ENCODE peak calls at places on chromosomes 16 and 17, in four cellular contexts. One of them, this sample, is unnamed.
A peak's percentile ranks its signal among the peaks of the same experiment; 100 is the strongest.

GRCh38 chr17:57666946-57667345 is 78.2 kb downstream of the CCDC182 start:
- DNase-seq in IMR-90: no peak
- DNase-seq in stimulated activated CD8-positive, alpha-beta memory T cell treated with anti-CD3 and anti-CD28 coated beads, Interleukin-2, amount 100 ng/mL, for 1 hour: no peak
- DNase-seq in fibroblast of mammary gland: no peak
- DNase-seq in this sample: no peak

GRCh38 chr17:6546069-6546718 is 10.2 kb downstream of the PITPNM3 start:
- DNase-seq in stimulated activated CD8-positive, alpha-beta memory T cell treated with anti-CD3 and anti-CD28 coated beads, Interleukin-2, amount 100 ng/mL, for 1 hour: no peak
- DNase-seq in IMR-90: peak; percentile 67
- DNase-seq in fibroblast of mammary gland: peak; percentile 81
- DNase-seq in this sample: no peak

GRCh38 chr17:19313746-19314651 is 48.5 kb downstream of the B9D1 start:
- DNase-seq in IMR-90: no peak
- DNase-seq in stimulated activated CD8-positive, alpha-beta memory T cell treated with anti-CD3 and anti-CD28 coated beads, Interleukin-2, amount 100 ng/mL, for 1 hour: no peak
- DNase-seq in fibroblast of mammary gland: peak; percentile 71
- DNase-seq in this sample: no peak

GRCh38 chr17:78974635-78975591 is 4.8 kb downstream of the LGALS3BP start:
- DNase-seq in IMR-90: peak; percentile 84
- DNase-seq in stimulated activated CD8-positive, alpha-beta memory T cell treated with anti-CD3 and anti-CD28 coated beads, Interleukin-2, amount 100 ng/mL, for 1 hour: no peak
- DNase-seq in fibroblast of mammary gland: peak; percentile 86
- DNase-seq in this sample: peak; percentile 34

GRCh38 chr16:972316-973002 is 1.7 kb upstream of the LMF1 start:
- DNase-seq in fibroblast of mammary gland: no peak
- DNase-seq in stimulated activated CD8-positive, alpha-beta memory T cell treated with anti-CD3 and anti-CD28 coated beads, Interleukin-2, amount 100 ng/mL, for 1 hour: no peak
- DNase-seq in IMR-90: no peak
- DNase-seq in this sample: no peak

GRCh38 chr17:78378225-78379133 is at the start of gene PGS1:
- DNase-seq in stimulated activated CD8-positive, alpha-beta memory T cell treated with anti-CD3 and anti-CD28 coated beads, Interleukin-2, amount 100 ng/mL, for 1 hour: peak; percentile 64
- DNase-seq in fibroblast of mammary gland: peak; percentile 63
- DNase-seq in IMR-90: peak; percentile 67
- DNase-seq in this sample: no peak

GRCh38 chr17:3727041-3727440 is 3.3 kb downstream of the HASPIN start:
- DNase-seq in IMR-90: no peak
- DNase-seq in stimulated activated CD8-positive, alpha-beta memory T cell treated with anti-CD3 and anti-CD28 coated beads, Interleukin-2, amount 100 ng/mL, for 1 hour: no peak
- DNase-seq in fibroblast of mammary gland: no peak
- DNase-seq in this sample: no peak

GRCh38 chr17:76051571-76051970 is 20.7 kb downstream of the SRP68 start:
- DNase-seq in stimulated activated CD8-positive, alpha-beta memory T cell treated with anti-CD3 and anti-CD28 coated beads, Interleukin-2, amount 100 ng/mL, for 1 hour: no peak
- DNase-seq in fibroblast of mammary gland: no peak
- DNase-seq in IMR-90: no peak
- DNase-seq in this sample: no peak

GRCh38 chr17:15502315-15503112 is 35.1 kb upstream of the CDRT4 start:
- DNase-seq in IMR-90: peak; percentile 93
- DNase-seq in fibroblast of mammary gland: peak; percentile 94
- DNase-seq in stimulated activated CD8-positive, alpha-beta memory T cell treated with anti-CD3 and anti-CD28 coated beads, Interleukin-2, amount 100 ng/mL, for 1 hour: peak; percentile 17
- DNase-seq in this sample: peak; percentile 67

GRCh38 chr17:77366206-77366557 is 225.4 kb downstream of the SEC14L1 start:
- DNase-seq in fibroblast of mammary gland: no peak
- DNase-seq in stimulated activated CD8-positive, alpha-beta memory T cell treated with anti-CD3 and anti-CD28 coated beads, Interleukin-2, amount 100 ng/mL, for 1 hour: no peak
- DNase-seq in IMR-90: peak; percentile 46
- DNase-seq in this sample: no peak

GRCh38 chr17:162689-163088 is 18.8 kb downstream of the DOC2B start:
- DNase-seq in fibroblast of mammary gland: no peak
- DNase-seq in stimulated activated CD8-positive, alpha-beta memory T cell treated with anti-CD3 and anti-CD28 coated beads, Interleukin-2, amount 100 ng/mL, for 1 hour: no peak
- DNase-seq in IMR-90: no peak
- DNase-seq in this sample: no peak

GRCh38 chr17:70278846-70279465 is 109.6 kb downstream of the KCNJ2 start:
- DNase-seq in IMR-90: peak; percentile 1
- DNase-seq in fibroblast of mammary gland: no peak
- DNase-seq in stimulated activated CD8-positive, alpha-beta memory T cell treated with anti-CD3 and anti-CD28 coated beads, Interleukin-2, amount 100 ng/mL, for 1 hour: no peak
- DNase-seq in this sample: no peak

This sample was measured in AG04449.